ENCODE peak calls at places on chromosomes 6 and 20, in ten cellular contexts. K, W, M, Y, L, R, A, N, O and U are unnamed samples.
A peak's percentile ranks its signal among the peaks of the same experiment; 100 is the strongest.

GRCh38 chr6:142819603-142820335 is 125.2 kb downstream of the HIVEP2 start:
- DNase-seq in K (no peak), N (no peak), A (peak; percentile 90), O (no peak), W (peak; percentile 61), R (no peak), Y (no peak), M (no peak), L (peak; percentile 95), U (no peak)

GRCh38 chr6:44111434-44112417 is 15.5 kb downstream of the MRPL14 start:
- DNase-seq in N (no peak), Y (no peak), R (peak; percentile 90), W (no peak), M (no peak), L (no peak), A (no peak), O (no peak), K (no peak), U (no peak)

GRCh38 chr6:21891065-21891464 is 297.5 kb downstream of the SOX4 start:
- DNase-seq in Y (no peak), L (no peak), A (no peak), O (no peak), W (no peak), K (no peak), R (no peak), N (no peak), M (no peak), U (no peak)

GRCh38 chr6:130026859-130027258 is 8.5 kb downstream of the L3MBTL3 start:
- DNase-seq in A (no peak), K (no peak), W (no peak), Y (no peak), N (no peak), L (no peak), R (no peak), M (no peak), O (no peak), U (no peak)

GRCh38 chr6:142893088-142893487 is 51.9 kb downstream of the HIVEP2 start:
- DNase-seq in A (no peak), R (no peak), K (no peak), M (no peak), O (peak; percentile 3), L (peak; percentile 75), Y (no peak), N (no peak), W (no peak), U (no peak)

GRCh38 chr6:52984247-52984646 is 10.8 kb downstream of the GSTA4 start:
- DNase-seq in R (no peak), M (no peak), A (peak; percentile 31), K (no peak), N (no peak), O (no peak), Y (no peak), L (no peak), W (peak; percentile 78), U (no peak)

GRCh38 chr6:17280138-17280537 is 1.0 kb upstream of the RBM24 start:
- DNase-seq in Y (no peak), K (no peak), M (no peak), W (no peak), L (no peak), N (no peak), R (no peak), O (no peak), A (no peak), U (no peak)

GRCh38 chr6:168383062-168383854 is 57.7 kb upstream of the SMOC2 start:
- DNase-seq in M (no peak), Y (no peak), O (no peak), A (no peak), N (no peak), R (no peak), W (no peak), K (no peak), L (no peak), U (no peak)

GRCh38 chr6:136060052-136060451 is 190.1 kb downstream of the MTFR2 start:
- DNase-seq in R (no peak), K (no peak), A (no peak), Y (no peak), W (no peak), L (no peak), O (no peak), M (no peak), N (no peak), U (no peak)

GRCh38 chr6:7727150-7727950 is 1.5 kb downstream of the BMP6 start:
- DNase-seq in W (peak; percentile 42), R (no peak), K (no peak), O (peak; percentile 60), N (no peak), A (no peak), Y (peak; percentile 26), L (no peak), M (no peak), U (peak; percentile 35)

GRCh38 chr20:22815584-22815983 is 219.5 kb upstream of the SSTR4 start:
- DNase-seq in L (no peak), O (no peak), A (no peak), W (no peak), Y (peak; percentile 47), N (no peak), M (no peak), K (no peak), R (no peak), U (peak; percentile 20)

GRCh38 chr6:125748534-125749111 is 809 bp upstream of the HEY2 start:
- DNase-seq in W (peak; percentile 43), L (peak; percentile 35), A (no peak), Y (no peak), N (no peak), M (peak; percentile 40), O (peak; percentile 36), R (peak; percentile 12), K (no peak), U (no peak)

GRCh38 chr6:137233561-137234504 is 14.6 kb upstream of the IFNGR1 start:
- DNase-seq in M (peak; percentile 36), A (no peak), L (peak; percentile 91), W (peak; percentile 92), Y (peak; percentile 49), O (no peak), R (peak; percentile 58), K (no peak), N (no peak), U (no peak)

GRCh38 chr6:158536084-158536890 is 23.6 kb upstream of the TMEM181 start:
- DNase-seq in W (peak; percentile 69), O (peak; percentile 90), Y (peak; percentile 64), K (peak; percentile 37), M (peak; percentile 93), A (no peak), L (peak; percentile 64), R (peak; percentile 84), N (no peak), U (peak; percentile 87)

GRCh38 chr20:36493801-36494114 is 47.6 kb upstream of the MYL9 start:
- DNase-seq in A (no peak), Y (no peak), W (no peak), N (no peak), L (no peak), O (no peak), K (no peak), M (no peak), R (no peak), U (no peak)
- TF ChIP-seq MAX in A (no peak), Y (no peak), W (no peak), N (no peak), L (no peak), O (no peak), K (no peak), M (no peak), R (no peak), U (no peak)

DNA sequence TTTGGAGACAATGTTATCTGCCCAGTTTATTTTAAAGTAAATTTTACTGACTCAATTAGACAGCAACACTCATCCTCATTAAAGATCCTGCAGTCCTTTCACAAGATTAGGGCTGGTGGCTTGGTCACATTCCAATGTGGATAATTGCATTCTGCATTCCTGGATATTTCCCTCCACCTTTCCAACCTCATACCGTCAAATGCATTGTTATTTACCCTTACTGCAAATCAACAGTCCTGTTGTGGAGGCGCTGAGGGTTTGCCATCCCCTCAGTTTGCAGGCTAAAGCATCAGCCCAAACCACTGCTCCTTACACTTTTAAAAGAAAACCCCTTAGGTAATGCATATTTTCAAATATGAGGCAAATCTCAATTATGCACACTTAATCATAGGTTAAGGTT is 5.4 kb downstream of the CITED2 start:
- DNase-seq in M (no peak), R (no peak), A (no peak), L (peak; percentile 12), O (no peak), Y (no peak), N (no peak), W (no peak), K (no peak), U (no peak)
- TF ChIP-seq MAX in M (no peak), R (no peak), A (no peak), L (no peak), O (no peak), Y (no peak), N (no peak), W (no peak), K (no peak), U (no peak)

DNA sequence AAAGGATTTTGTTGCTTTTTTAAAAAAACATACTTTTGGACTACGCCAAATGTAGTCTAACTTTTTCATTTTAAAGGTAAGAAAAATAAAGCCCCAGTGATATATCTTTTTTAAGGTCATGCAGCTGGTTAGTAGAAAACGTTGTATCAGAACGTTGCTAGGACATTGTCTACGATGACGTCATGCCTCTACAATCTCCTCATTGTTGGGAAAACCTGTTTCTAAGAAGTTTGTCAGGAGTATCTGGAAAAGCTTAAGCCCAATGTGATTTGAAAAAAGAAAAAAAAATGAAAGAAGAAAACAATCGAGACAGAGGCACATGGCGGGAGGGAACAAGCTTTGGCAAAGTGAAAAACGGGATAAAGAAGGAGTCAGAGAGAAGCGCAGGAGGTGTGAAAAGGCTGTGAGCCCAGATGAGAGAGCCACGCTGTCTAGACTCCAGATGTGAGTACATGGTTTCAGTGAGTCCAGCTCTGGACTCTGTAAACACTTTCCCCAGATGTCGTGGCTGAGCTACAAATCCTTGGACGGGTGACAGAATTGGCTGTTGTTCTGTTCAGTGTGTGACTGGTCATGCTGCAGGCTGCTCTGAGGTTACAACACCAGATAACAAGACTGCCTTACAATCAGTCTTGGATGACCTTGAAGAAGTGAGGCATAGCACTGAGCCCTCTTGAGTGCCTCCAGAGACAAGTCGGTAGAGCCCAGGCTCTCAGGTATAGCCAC is 656.7 kb upstream of the ID4 start:
- DNase-seq in L (no peak), R (no peak), N (no peak), A (no peak), W (no peak), O (no peak), K (no peak), M (no peak), Y (no peak), U (no peak)
- TF ChIP-seq MAX in L (no peak), R (no peak), N (no peak), A (no peak), W (no peak), O (no peak), K (no peak), M (no peak), Y (no peak), U (no peak)

GRCh38 chr6:84556541-84557335 is 207.7 kb downstream of the TBX18 start:
- DNase-seq in A (no peak), Y (no peak), O (no peak), L (peak; percentile 29), W (no peak), K (no peak), N (no peak), R (no peak), M (no peak), U (no peak)

GRCh38 chr6:84554706-84555105 is 209.7 kb downstream of the TBX18 start:
- DNase-seq in K (no peak), W (no peak), N (no peak), A (no peak), Y (no peak), L (no peak), M (no peak), R (no peak), O (no peak), U (no peak)

GRCh38 chr6:84560431-84561375 is 203.7 kb downstream of the TBX18 start:
- DNase-seq in O (no peak), L (no peak), Y (no peak), M (no peak), K (no peak), N (no peak), A (no peak), W (no peak), R (no peak), U (no peak)
- TF ChIP-seq MAX in O (no peak), L (no peak), Y (no peak), M (no peak), K (no peak), N (no peak), A (no peak), W (no peak), R (no peak), U (no peak)